ENCODE peak calls at places on chromosomes 1 and 21, in six cellular contexts. One of them, this sample, is unnamed.
A peak's percentile ranks its signal among the peaks of the same experiment; 100 is the strongest.

GRCh38 chr1:53346007-53346813 is 18.3 kb upstream of the LRP8 start:
- DNase-seq in K562: no peak
- DNase-seq in SK-N-SH: peak; percentile 68
- DNase-seq in GM12878: no peak
- DNase-seq in HCT116: no peak
- DNase-seq in H1: no peak
- DNase-seq in this sample: no peak

GRCh38 chr1:30225336-30225735 is 498.0 kb downstream of the MATN1 start:
- DNase-seq in HCT116: no peak
- DNase-seq in SK-N-SH: peak; percentile 63
- DNase-seq in K562: no peak
- DNase-seq in H1: no peak
- DNase-seq in GM12878: no peak
- DNase-seq in this sample: no peak

GRCh38 chr1:22702255-22702654 is 8.4 kb upstream of the EPHB2 start:
- DNase-seq in K562: no peak
- DNase-seq in SK-N-SH: no peak
- DNase-seq in HCT116: no peak
- DNase-seq in GM12878: no peak
- DNase-seq in H1: no peak
- DNase-seq in this sample: no peak

GRCh38 chr1:151495316-151495715 is 15.9 kb upstream of the CGN start:
- DNase-seq in H1: no peak
- DNase-seq in GM12878: no peak
- DNase-seq in SK-N-SH: no peak
- DNase-seq in HCT116: no peak
- DNase-seq in K562: no peak
- DNase-seq in this sample: no peak

GRCh38 chr1:19866758-19867157 is 15.4 kb upstream of the OTUD3 start:
- DNase-seq in HCT116: no peak
- DNase-seq in SK-N-SH: no peak
- DNase-seq in K562: no peak
- DNase-seq in GM12878: no peak
- DNase-seq in H1: no peak
- DNase-seq in this sample: no peak

GRCh38 chr1:180177931-180178330 is 23.3 kb downstream of the QSOX1 start:
- DNase-seq in SK-N-SH: no peak
- DNase-seq in H1: no peak
- DNase-seq in K562: no peak
- DNase-seq in GM12878: no peak
- DNase-seq in HCT116: no peak
- DNase-seq in this sample: no peak

GRCh38 chr1:43703836-43704235 is 3.5 kb upstream of the ST3GAL3 start:
- DNase-seq in H1: no peak
- DNase-seq in GM12878: no peak
- DNase-seq in HCT116: no peak
- DNase-seq in SK-N-SH: no peak
- DNase-seq in K562: no peak
- DNase-seq in this sample: no peak

GRCh38 chr1:3551711-3552110 is 59.6 kb downstream of the MEGF6 start:
- DNase-seq in HCT116: no peak
- DNase-seq in GM12878: no peak
- DNase-seq in SK-N-SH: no peak
- DNase-seq in H1: no peak
- DNase-seq in K562: no peak
- DNase-seq in this sample: no peak

GRCh38 chr21:28442624-28443023 is 550.1 kb downstream of the LTN1 start:
- DNase-seq in GM12878: no peak
- DNase-seq in H1: no peak
- DNase-seq in SK-N-SH: no peak
- DNase-seq in HCT116: no peak
- DNase-seq in K562: no peak
- DNase-seq in this sample: no peak

GRCh38 chr1:111720274-111720976 is 18.8 kb downstream of the INKA2 start:
- DNase-seq in H1: no peak
- DNase-seq in K562: no peak
- DNase-seq in HCT116: no peak
- DNase-seq in GM12878: no peak
- DNase-seq in SK-N-SH: no peak
- DNase-seq in this sample: no peak

GRCh38 chr1:203325418-203326091 is 20.2 kb downstream of the BTG2 start:
- DNase-seq in H1: no peak
- DNase-seq in K562: no peak
- DNase-seq in GM12878: no peak
- DNase-seq in HCT116: no peak
- DNase-seq in SK-N-SH: no peak
- DNase-seq in this sample: no peak

GRCh38 chr1:178973671-178974091 is 52.0 kb upstream of the FAM20B start:
- DNase-seq in K562: no peak
- DNase-seq in SK-N-SH: no peak
- DNase-seq in HCT116: no peak
- DNase-seq in H1: no peak
- DNase-seq in GM12878: peak; percentile 19
- DNase-seq in this sample: no peak

GRCh38 chr1:36115200-36115669 is 9.8 kb downstream of the COL8A2 start:
- DNase-seq in HCT116: no peak
- DNase-seq in SK-N-SH: peak; percentile 88
- DNase-seq in H1: no peak
- DNase-seq in GM12878: no peak
- DNase-seq in K562: peak; percentile 39
- DNase-seq in this sample: no peak

GRCh38 chr1:44314401-44314800 is 40.7 kb downstream of the ERI3 start:
- DNase-seq in HCT116: no peak
- DNase-seq in K562: no peak
- DNase-seq in GM12878: no peak
- DNase-seq in H1: no peak
- DNase-seq in SK-N-SH: no peak
- DNase-seq in this sample: no peak

GRCh38 chr1:158095737-158096335 is 84.9 kb upstream of the CD1D start:
- DNase-seq in SK-N-SH: peak; percentile 43
- DNase-seq in H1: peak; percentile 50
- DNase-seq in HCT116: no peak
- DNase-seq in K562: peak; percentile 75
- DNase-seq in GM12878: no peak
- DNase-seq in this sample: peak; percentile 61

GRCh38 chr1:203593723-203594122 is 32.9 kb upstream of the ATP2B4 start:
- DNase-seq in GM12878: no peak
- DNase-seq in K562: peak; percentile 46
- DNase-seq in H1: no peak
- DNase-seq in SK-N-SH: no peak
- DNase-seq in HCT116: peak; percentile 23
- DNase-seq in this sample: peak; percentile 38

GRCh38 chr1:236083650-236084385 is 18.9 kb upstream of the NID1 start:
- DNase-seq in GM12878: no peak
- DNase-seq in H1: no peak
- DNase-seq in K562: no peak
- DNase-seq in SK-N-SH: no peak
- DNase-seq in HCT116: no peak
- DNase-seq in this sample: no peak

GRCh38 chr1:244846653-244847052 is 11.2 kb downstream of the COX20 start:
- DNase-seq in GM12878: no peak
- DNase-seq in H1: no peak
- DNase-seq in HCT116: no peak
- DNase-seq in SK-N-SH: no peak
- DNase-seq in K562: no peak
- DNase-seq in this sample: no peak
- TF ChIP-seq JUND in GM12878: no peak
- TF ChIP-seq JUND in H1: no peak
- TF ChIP-seq JUND in HCT116: no peak
- TF ChIP-seq JUND in SK-N-SH: no peak
- TF ChIP-seq JUND in K562: no peak
- TF ChIP-seq JUND in this sample: no peak

DNA sequence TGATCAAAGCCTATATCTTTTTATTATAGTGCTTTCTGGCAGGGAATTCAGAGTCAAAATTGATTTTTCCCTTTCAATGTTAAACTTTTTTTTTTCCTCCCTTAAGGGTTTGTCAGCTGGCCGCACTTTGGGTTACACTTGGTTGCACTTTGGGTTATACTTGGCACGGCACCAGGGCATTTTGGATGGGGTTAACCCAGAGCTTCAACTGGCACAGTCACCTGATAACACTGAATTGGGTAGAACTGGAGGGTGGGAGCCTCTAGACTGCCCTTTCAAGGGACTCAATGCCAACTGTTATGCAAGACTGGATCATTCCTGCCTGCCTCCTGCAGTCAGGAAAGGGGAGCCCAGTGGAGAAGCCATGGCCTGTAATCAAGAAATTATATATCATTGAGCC is 211.5 kb downstream of the KCNJ6 start:
- DNase-seq in SK-N-SH: no peak
- DNase-seq in HCT116: no peak
- DNase-seq in K562: no peak
- DNase-seq in H1: no peak
- DNase-seq in GM12878: no peak
- DNase-seq in this sample: no peak
- TF ChIP-seq JUND in SK-N-SH: no peak
- TF ChIP-seq JUND in HCT116: no peak
- TF ChIP-seq JUND in K562: no peak
- TF ChIP-seq JUND in H1: no peak
- TF ChIP-seq JUND in GM12878: no peak
- TF ChIP-seq JUND in this sample: no peak

GRCh38 chr1:62906428-62906886 is 122.5 kb downstream of the ATG4C start:
- DNase-seq in HCT116: peak; percentile 21
- DNase-seq in SK-N-SH: peak; percentile 10
- DNase-seq in H1: no peak
- DNase-seq in K562: peak; percentile 39
- DNase-seq in GM12878: no peak
- DNase-seq in this sample: no peak

GRCh38 chr1:62905309-62905708 is 121.4 kb downstream of the ATG4C start:
- DNase-seq in HCT116: no peak
- DNase-seq in H1: no peak
- DNase-seq in K562: no peak
- DNase-seq in GM12878: no peak
- DNase-seq in SK-N-SH: no peak
- DNase-seq in this sample: no peak

GRCh38 chr1:62905872-62906271 is 121.9 kb downstream of the ATG4C start:
- DNase-seq in SK-N-SH: no peak
- DNase-seq in HCT116: no peak
- DNase-seq in GM12878: no peak
- DNase-seq in H1: no peak
- DNase-seq in K562: no peak
- DNase-seq in this sample: no peak

GRCh38 chr1:62903522-62903921 is 119.6 kb downstream of the ATG4C start:
- DNase-seq in K562: no peak
- DNase-seq in GM12878: no peak
- DNase-seq in H1: no peak
- DNase-seq in HCT116: no peak
- DNase-seq in SK-N-SH: no peak
- DNase-seq in this sample: no peak

DNA sequence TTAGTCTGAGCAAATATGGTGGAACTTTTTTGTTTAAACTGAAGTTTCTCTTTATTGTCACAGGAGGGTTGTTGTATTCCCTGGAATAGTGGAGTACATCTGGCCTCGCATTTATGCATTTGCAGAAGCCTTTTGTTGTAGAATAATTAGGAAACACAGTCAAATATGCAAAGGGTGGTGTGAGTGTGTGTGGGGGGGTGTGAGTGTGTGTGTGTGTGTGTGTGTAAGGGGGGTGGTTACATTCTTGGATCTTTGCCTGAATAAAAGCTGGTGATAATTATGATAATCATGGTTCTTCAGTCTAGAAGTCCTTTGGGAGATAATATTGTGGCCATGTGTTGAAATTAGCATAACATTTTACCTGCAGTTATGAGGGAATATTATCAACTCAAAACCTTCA is 120.6 kb downstream of the ATG4C start:
- DNase-seq in HCT116: no peak
- DNase-seq in K562: no peak
- DNase-seq in GM12878: no peak
- DNase-seq in H1: no peak
- DNase-seq in SK-N-SH: no peak
- DNase-seq in this sample: no peak
- TF ChIP-seq JUND in HCT116: no peak
- TF ChIP-seq JUND in K562: no peak
- TF ChIP-seq JUND in GM12878: no peak
- TF ChIP-seq JUND in H1: no peak
- TF ChIP-seq JUND in SK-N-SH: no peak
- TF ChIP-seq JUND in this sample: no peak

DNA sequence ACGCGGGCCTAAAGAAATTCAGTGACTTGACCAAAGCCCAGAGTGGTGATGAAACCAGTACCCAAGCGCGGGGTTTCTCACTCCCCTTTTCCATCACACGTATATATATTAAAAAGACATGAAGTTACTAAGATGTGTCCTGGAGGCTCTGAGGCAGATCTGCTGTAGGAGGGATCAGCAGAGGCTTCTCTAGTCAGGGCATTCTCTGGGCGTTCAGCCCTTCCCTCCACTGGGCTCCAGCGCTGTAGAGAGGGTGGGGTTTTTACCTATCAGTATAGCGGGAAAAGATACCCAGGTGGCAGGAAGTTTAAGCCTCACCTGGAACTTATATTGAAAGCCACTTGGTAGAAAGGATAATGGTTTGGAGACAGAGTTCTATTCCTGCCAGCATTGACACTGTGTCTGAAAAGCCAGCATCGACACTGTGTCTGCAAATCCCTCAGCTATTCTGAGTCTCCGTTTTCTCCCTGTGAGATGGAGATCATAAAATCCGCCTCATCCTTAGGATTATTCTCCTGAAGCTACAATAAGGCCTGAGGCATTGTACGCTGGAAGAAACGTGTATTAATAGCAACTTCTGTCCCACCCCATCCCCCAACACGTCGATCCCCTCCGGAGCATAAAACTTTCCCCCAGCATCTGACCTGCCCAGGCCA is 754 bp upstream of the PLEKHO1 start:
- DNase-seq in SK-N-SH: peak; percentile 54
- DNase-seq in K562: no peak
- DNase-seq in H1: no peak
- DNase-seq in HCT116: no peak
- DNase-seq in GM12878: no peak
- DNase-seq in this sample: no peak
- TF ChIP-seq JUND in SK-N-SH: no peak
- TF ChIP-seq JUND in K562: no peak
- TF ChIP-seq JUND in H1: no peak
- TF ChIP-seq JUND in HCT116: no peak
- TF ChIP-seq JUND in GM12878: no peak
- TF ChIP-seq JUND in this sample: no peak

GRCh38 chr1:65156910-65157545 is 9.0 kb downstream of the AK4 start:
- DNase-seq in SK-N-SH: no peak
- DNase-seq in H1: no peak
- DNase-seq in HCT116: no peak
- DNase-seq in GM12878: no peak
- DNase-seq in K562: no peak
- DNase-seq in this sample: no peak
- TF ChIP-seq JUND in SK-N-SH: no peak
- TF ChIP-seq JUND in H1: no peak
- TF ChIP-seq JUND in HCT116: no peak
- TF ChIP-seq JUND in GM12878: no peak
- TF ChIP-seq JUND in K562: no peak
- TF ChIP-seq JUND in this sample: no peak

This sample was measured in T47D.